ENCODE peak calls at places on chromosomes 1 and 21, in four cellular contexts. B is transverse colon, S is K562, T is testis. V is an unnamed sample.

GRCh38 chr1:79587229-79587628 is 580.7 kb upstream of the ADGRL4 start:
- DNase-seq in B (no peak), T (no peak), S (no peak), V (no peak)

GRCh38 chr1:218402771-218403110 is 57.6 kb downstream of the TGFB2 start:
- DNase-seq in B (no peak), T (no peak), S (no peak), V (no peak)

GRCh38 chr1:214615111-214615510 is 12.1 kb downstream of the CENPF start:
- DNase-seq in S (no peak), B (no peak), T (no peak), V (no peak)

GRCh38 chr1:156993426-156994147 is 52.0 kb downstream of the ARHGEF11 start:
- DNase-seq in T (no peak), B (peak), S (no peak), V (no peak)

GRCh38 chr1:86765073-86765472 is 60.7 kb downstream of the SH3GLB1 start:
- DNase-seq in T (peak), B (no peak), S (peak), V (no peak)

GRCh38 chr1:115671176-115672062 is 29.6 kb downstream of the VANGL1 start:
- DNase-seq in B (peak), S (no peak), T (no peak), V (peak)

GRCh38 chr1:235971020-235971419 is 93.9 kb downstream of the NID1 start:
- DNase-seq in S (no peak), B (no peak), T (no peak), V (no peak)

GRCh38 chr21:15058718-15059316 is 6.0 kb downstream of the NRIP1 start:
- DNase-seq in T (no peak), S (peak), B (no peak), V (no peak)

GRCh38 chr1:1290238-1290731 is 10.0 kb downstream of the SCNN1D start:
- DNase-seq in S (peak), T (peak), B (peak), V (peak)

GRCh38 chr1:217138839-217139466 is 415.7 kb upstream of the ESRRG start:
- DNase-seq in S (no peak), B (no peak), T (no peak), V (no peak)

GRCh38 chr1:158153179-158153578 is 27.5 kb upstream of the CD1D start:
- DNase-seq in T (no peak), S (no peak), B (no peak), V (no peak)

GRCh38 chr1:226864311-226864710 is 6.1 kb upstream of the PSEN2 start:
- DNase-seq in S (no peak), B (peak), T (no peak), V (no peak)

GRCh38 chr1:168488153-168488552 is 55.6 kb downstream of the XCL2 start:
- DNase-seq in T (peak), B (no peak), S (no peak), V (no peak)

GRCh38 chr21:46203203-46203600 is 18.9 kb upstream of the SPATC1L start:
- DNase-seq in T (no peak), S (no peak), B (peak), V (no peak)

GRCh38 chr1:107748529-107748928 is 216.5 kb downstream of the VAV3 start:
- DNase-seq in T (no peak), B (no peak), S (no peak), V (no peak)

GRCh38 chr1:223886516-223886921 is 40.8 kb upstream of the TP53BP2 start:
- DNase-seq in B (no peak), S (no peak), T (no peak), V (no peak)

GRCh38 chr21:43608225-43608624 is 51.1 kb downstream of the HSF2BP start:
- DNase-seq in B (no peak), S (no peak), T (no peak), V (no peak)

GRCh38 chr1:183080406-183080805 is 57.2 kb downstream of the LAMC1 start:
- DNase-seq in S (no peak), B (no peak), T (no peak), V (no peak)

GRCh38 chr1:158180741-158181576 is at the start of gene CD1D:
- DNase-seq in S (no peak), T (peak), B (peak), V (peak)

GRCh38 chr1:183548136-183548535 is 42.1 kb downstream of the NCF2 start:
- DNase-seq in S (no peak), B (no peak), T (no peak), V (no peak)

GRCh38 chr1:20958430-20958829 is 171.3 kb upstream of the HP1BP3 start:
- DNase-seq in T (no peak), S (no peak), B (no peak), V (no peak)

GRCh38 chr1:226778657-226779058 is 39.6 kb upstream of the ITPKB start:
- DNase-seq in S (no peak), T (peak), B (peak), V (no peak)

GRCh38 chr1:41830711-41831110 is 88.0 kb downstream of the HIVEP3 start:
- DNase-seq in T (no peak), B (no peak), S (no peak), V (no peak)

GRCh38 chr1:41837691-41838090 is 81.0 kb downstream of the HIVEP3 start:
- DNase-seq in T (no peak), B (no peak), S (no peak), V (no peak)

GRCh38 chr1:41838266-41838665 is 80.5 kb downstream of the HIVEP3 start:
- DNase-seq in B (no peak), S (no peak), T (no peak), V (no peak)

GRCh38 chr1:41833519-41834000 is 85.2 kb downstream of the HIVEP3 start:
- DNase-seq in S (no peak), B (no peak), T (no peak), V (no peak)

DNA sequence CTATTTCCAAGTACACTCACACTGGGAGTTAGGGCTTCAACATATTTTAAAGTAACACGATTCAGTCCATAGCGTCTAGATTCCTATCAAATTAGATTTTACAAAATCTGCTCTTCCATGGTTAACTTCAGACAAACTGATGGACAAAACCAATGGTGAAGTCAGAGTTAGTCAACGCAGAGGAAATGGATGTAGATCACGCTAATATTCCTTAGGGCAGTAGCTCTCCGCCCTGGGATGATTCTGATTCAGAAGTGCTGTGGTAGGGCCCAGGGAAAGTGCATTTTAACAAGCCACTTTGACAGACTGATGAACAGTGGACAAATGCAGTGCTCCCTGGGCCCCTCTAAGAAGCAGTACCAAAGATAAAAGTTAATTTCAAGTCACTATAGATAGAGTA is 83.2 kb downstream of the HIVEP3 start:
- DNase-seq in S (no peak), T (no peak), B (no peak), V (no peak)
- TF ChIP-seq CTCF in S (no peak), T (no peak), B (no peak), V (no peak)

GRCh38 chr1:30775433-30775975 is 17.9 kb upstream of the LAPTM5 start:
- DNase-seq in S (no peak), T (no peak), B (no peak), V (no peak)
- TF ChIP-seq POLR2A in S (no peak), T (no peak), B (no peak), V (no peak)

GRCh38 chr1:241499910-241500309 is 19.6 kb downstream of the FH start:
- DNase-seq in S (peak), B (no peak), T (no peak), V (no peak)
- TF ChIP-seq CTCF in S (no peak), B (no peak), T (no peak), V (peak)

DNA sequence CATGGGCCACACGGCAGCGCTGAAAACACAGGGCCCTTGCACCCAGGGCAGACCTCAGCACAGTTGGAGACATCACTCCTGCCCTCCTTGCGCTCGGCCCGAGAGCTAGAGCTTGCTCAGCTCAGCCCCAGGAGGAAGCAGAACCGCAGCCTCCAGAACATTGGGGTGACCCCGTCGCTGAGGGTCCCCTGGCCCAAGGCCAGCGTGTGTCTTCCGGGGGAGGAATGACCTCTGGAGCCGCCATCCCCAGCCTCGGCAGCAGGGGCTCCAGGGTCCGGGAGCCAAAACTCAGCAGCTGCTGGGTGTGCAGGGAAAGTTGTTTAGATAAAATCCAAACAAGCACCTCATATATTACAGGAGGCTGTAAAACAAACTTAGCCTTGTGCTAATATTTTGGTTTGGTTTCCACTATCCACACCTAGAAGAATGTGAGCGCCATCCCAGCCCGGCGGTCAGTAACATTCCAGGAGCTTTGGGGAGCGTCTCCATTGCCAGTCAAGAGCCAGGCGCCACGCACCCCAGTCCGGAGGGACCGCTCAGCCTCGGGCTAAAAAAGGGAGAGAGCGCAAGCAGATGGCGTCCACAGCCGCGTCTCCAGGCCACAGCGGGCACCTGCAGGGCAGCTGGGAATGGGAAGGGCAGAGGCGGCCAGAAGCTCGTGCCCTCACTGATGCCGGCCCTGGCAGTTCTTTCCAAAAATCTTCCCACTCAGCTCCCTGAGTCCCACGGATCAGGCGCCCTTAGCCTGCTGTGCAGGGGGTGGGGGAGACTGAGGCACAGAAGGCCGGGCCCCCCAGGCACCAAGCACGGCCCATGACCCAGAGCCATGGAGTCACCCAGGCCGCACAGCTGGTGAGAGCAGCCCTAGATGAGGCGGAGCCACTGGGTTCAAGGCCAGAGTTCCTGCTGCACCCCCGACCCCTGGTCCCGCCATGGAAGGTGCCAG is 52.0 kb downstream of the SLX9 start:
- DNase-seq in S (no peak), T (no peak), B (no peak), V (no peak)
- TF ChIP-seq POLR2A in S (no peak), T (no peak), B (no peak), V (no peak)

GRCh38 chr1:161054805-161055204 is 9.0 kb upstream of the USF1 start:
- DNase-seq in T (no peak), S (no peak), B (no peak), V (no peak)
- TF ChIP-seq CTCF in T (no peak), S (peak), B (no peak), V (no peak)

GRCh38 chr1:232950197-232950918 is at the start of gene NTPCR:
- DNase-seq in T (peak), B (peak), S (peak), V (peak)
- TF ChIP-seq POLR2A in T (no peak), B (peak), S (peak), V (peak)

GRCh38 chr21:21690068-21690665 is 692.0 kb downstream of the NCAM2 start:
- DNase-seq in T (no peak), B (no peak), S (no peak), V (no peak)

DNA sequence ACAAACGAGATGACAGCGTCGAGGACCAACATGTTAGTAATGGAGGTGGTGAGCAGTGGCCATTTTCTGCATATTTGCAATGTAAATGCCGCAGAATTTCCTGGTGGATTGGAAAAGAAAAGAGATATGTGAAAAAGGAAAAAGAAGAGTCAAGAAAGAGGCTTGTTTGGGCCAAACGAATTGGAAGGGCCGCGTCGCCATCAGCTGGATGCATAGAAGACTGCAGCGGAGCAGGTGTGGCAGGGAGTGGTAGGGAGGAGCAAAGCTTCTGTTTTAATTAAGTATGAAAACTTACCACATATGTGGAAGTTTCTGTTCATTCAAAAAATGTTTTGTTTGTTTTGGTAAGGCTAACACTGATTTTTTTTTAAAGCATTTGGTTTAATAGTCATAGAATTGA is 690.7 kb downstream of the NCAM2 start:
- DNase-seq in T (peak), S (no peak), B (no peak), V (no peak)
- TF ChIP-seq CTCF in T (no peak), S (peak), B (no peak), V (no peak)

DNA sequence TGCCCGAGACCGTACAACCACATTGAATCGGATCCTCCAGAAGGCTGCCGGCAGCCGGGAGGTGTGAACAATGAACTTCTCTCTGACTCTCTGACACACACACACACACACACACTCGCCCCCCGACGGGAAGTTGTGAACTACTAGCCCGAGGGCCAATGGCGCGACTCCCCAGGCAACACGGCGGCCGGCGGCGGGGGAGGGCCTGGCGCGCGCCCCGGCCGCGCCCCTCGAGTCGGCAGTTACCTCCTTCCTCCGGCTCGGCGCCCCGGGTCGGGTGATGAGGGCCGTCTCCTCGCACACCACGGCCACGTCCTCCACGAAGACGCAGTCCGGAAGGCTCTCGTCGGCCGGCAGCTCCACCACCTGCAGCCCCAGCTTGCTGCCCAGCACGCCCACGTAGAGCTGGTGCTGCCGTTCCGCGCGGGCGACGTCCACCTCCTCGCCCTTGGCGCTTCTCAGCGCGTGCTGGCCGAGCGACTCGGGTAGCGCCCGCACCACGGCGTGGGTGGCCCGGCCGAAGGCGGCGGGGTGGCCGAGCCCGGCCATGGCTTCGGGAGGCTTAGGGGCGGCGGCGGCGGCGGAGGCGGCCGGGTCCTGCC is 361 bp downstream of the DDAH1 start:
- DNase-seq in S (no peak), B (peak), T (peak), V (peak)
- TF ChIP-seq POLR2A in S (no peak), B (peak), T (no peak), V (peak)

GRCh38 chr1:42690477-42691156 is 8.4 kb downstream of the YBX1 start:
- DNase-seq in S (no peak), B (no peak), T (no peak), V (no peak)
- TF ChIP-seq CTCF in S (no peak), B (no peak), T (no peak), V (no peak)